ENCODE peak calls at places on chromosome 4, in five cellular contexts. V is GM12878, F is HepG2, W is NT2/D1, I is H1. S is an unnamed sample.

GRCh38 chr4:60122820-60123219 is 1077.3 kb upstream of the ADGRL3 start:
- DNase-seq in W (no peak), V (no peak), I (no peak), F (no peak), S (no peak)

GRCh38 chr4:75629239-75629638 is 1.1 kb downstream of the CDKL2 start:
- DNase-seq in W (no peak), V (no peak), F (no peak), I (no peak), S (no peak)

GRCh38 chr4:14552119-14552518 is 450.2 kb upstream of the CPEB2 start:
- DNase-seq in I (no peak), W (no peak), V (no peak), F (no peak), S (no peak)

GRCh38 chr4:187178084-187178483 is 454.4 kb upstream of the FAT1 start:
- DNase-seq in V (no peak), I (no peak), F (no peak), W (no peak), S (no peak)

GRCh38 chr4:112973897-112974296 is 75.6 kb upstream of the ANK2 start:
- DNase-seq in V (no peak), I (no peak), W (no peak), F (no peak), S (no peak)

GRCh38 chr4:148222991-148223660 is 219.1 kb downstream of the NR3C2 start:
- DNase-seq in F (no peak), V (no peak), I (no peak), W (no peak), S (no peak)

GRCh38 chr4:184980261-184980660 is 38.0 kb upstream of the HELT start:
- DNase-seq in W (no peak), V (no peak), F (no peak), I (no peak), S (no peak)

GRCh38 chr4:88027611-88028608 is 20.5 kb downstream of the PKD2 start:
- DNase-seq in F (no peak), W (no peak), V (no peak), I (no peak), S (no peak)

GRCh38 chr4:38489924-38490639 is 173.9 kb upstream of the KLF3 start:
- DNase-seq in W (no peak), I (no peak), F (peak), V (no peak), S (no peak)

GRCh38 chr4:110501826-110502225 is 25.9 kb downstream of the ENPEP start:
- DNase-seq in V (no peak), F (no peak), W (no peak), I (no peak), S (no peak)

GRCh38 chr4:145182212-145182611 is 1.8 kb upstream of the OTUD4 start:
- DNase-seq in W (no peak), V (no peak), F (no peak), I (no peak), S (no peak)

GRCh38 chr4:76251448-76252270 is at the start of gene FAM47E:
- DNase-seq in W (peak), V (no peak), F (peak), I (peak), S (peak)

GRCh38 chr4:28082686-28083390 is 1222.2 kb downstream of the STIM2 start:
- DNase-seq in W (no peak), V (no peak), I (no peak), F (no peak), S (no peak)

GRCh38 chr4:15779336-15779735 is 1.2 kb downstream of the CD38 start:
- DNase-seq in F (peak), V (no peak), W (peak), I (no peak), S (no peak)

GRCh38 chr4:1207603-1208265 is 35.4 kb upstream of the SPON2 start:
- DNase-seq in W (no peak), I (no peak), V (no peak), F (no peak), S (no peak)

GRCh38 chr4:169810325-169811323 is 52.9 kb upstream of the HPF1 start:
- DNase-seq in V (peak), I (no peak), W (peak), F (peak), S (peak)

GRCh38 chr4:40458109-40458508 is 123.0 kb downstream of the CHRNA9 start:
- DNase-seq in I (no peak), V (no peak), W (no peak), F (peak), S (no peak)

GRCh38 chr4:40466789-40467188 is 131.7 kb downstream of the CHRNA9 start:
- DNase-seq in V (no peak), I (no peak), W (no peak), F (no peak), S (no peak)

GRCh38 chr4:40458683-40459082 is 123.5 kb downstream of the CHRNA9 start:
- DNase-seq in V (no peak), F (no peak), I (no peak), W (no peak), S (no peak)

GRCh38 chr4:40462326-40462725 is 127.2 kb downstream of the CHRNA9 start:
- DNase-seq in V (peak), W (no peak), I (no peak), F (no peak), S (no peak)
- TF ChIP-seq SUZ12 in V (no peak), W (no peak), I (no peak), F (no peak), S (no peak)

GRCh38 chr4:21470531-21470930 is 478.0 kb downstream of the KCNIP4 start:
- DNase-seq in F (no peak), W (no peak), I (no peak), V (no peak), S (no peak)
- TF ChIP-seq SUZ12 in F (no peak), W (no peak), I (no peak), V (no peak), S (no peak)

GRCh38 chr4:26174033-26174432 is 146.8 kb upstream of the RBPJ start:
- DNase-seq in F (no peak), I (no peak), V (no peak), W (no peak), S (no peak)

GRCh38 chr4:26175016-26175786 is 145.6 kb upstream of the RBPJ start:
- DNase-seq in W (no peak), I (no peak), F (no peak), V (peak), S (no peak)

GRCh38 chr4:26175905-26176304 is 144.9 kb upstream of the RBPJ start:
- DNase-seq in I (no peak), W (no peak), V (no peak), F (no peak), S (no peak)

GRCh38 chr4:26173619-26174018 is 147.2 kb upstream of the RBPJ start:
- DNase-seq in F (no peak), W (no peak), V (no peak), I (no peak), S (no peak)

DNA sequence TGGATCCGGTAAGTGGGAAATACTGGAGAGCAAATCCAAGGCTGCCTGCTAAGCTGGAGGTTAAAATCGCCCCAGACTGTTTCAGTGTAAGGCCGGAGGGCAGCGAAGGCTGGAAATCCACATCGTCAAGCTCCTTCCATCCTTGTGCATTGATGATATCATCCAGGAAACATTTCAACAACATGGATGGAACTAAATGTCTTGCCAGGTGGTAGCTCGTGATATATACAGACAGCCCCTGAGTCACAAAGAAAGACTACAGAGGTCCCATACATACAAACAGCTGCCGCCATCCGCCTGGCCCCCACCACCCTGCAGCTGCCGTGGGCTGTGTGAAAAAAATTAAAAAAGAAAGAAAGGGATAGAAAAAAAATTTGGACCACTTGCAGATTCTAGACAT is 148.9 kb upstream of the RBPJ start:
- DNase-seq in F (no peak), I (no peak), V (no peak), W (no peak), S (no peak)
- TF ChIP-seq SUZ12 in F (no peak), I (no peak), V (no peak), W (no peak), S (no peak)

GRCh38 chr4:68369474-68369805 is 19.6 kb upstream of the YTHDC1 start:
- DNase-seq in V (no peak), F (no peak), W (no peak), I (no peak), S (no peak)

GRCh38 chr4:68368566-68369473 is 18.9 kb upstream of the YTHDC1 start:
- DNase-seq in W (no peak), V (no peak), I (no peak), F (no peak), S (no peak)

GRCh38 chr4:68375667-68376559 is 26.0 kb upstream of the YTHDC1 start:
- DNase-seq in W (no peak), F (peak), I (no peak), V (no peak), S (peak)

GRCh38 chr4:68372588-68372987 is 22.7 kb upstream of the YTHDC1 start:
- DNase-seq in F (no peak), V (no peak), I (no peak), W (no peak), S (no peak)

DNA sequence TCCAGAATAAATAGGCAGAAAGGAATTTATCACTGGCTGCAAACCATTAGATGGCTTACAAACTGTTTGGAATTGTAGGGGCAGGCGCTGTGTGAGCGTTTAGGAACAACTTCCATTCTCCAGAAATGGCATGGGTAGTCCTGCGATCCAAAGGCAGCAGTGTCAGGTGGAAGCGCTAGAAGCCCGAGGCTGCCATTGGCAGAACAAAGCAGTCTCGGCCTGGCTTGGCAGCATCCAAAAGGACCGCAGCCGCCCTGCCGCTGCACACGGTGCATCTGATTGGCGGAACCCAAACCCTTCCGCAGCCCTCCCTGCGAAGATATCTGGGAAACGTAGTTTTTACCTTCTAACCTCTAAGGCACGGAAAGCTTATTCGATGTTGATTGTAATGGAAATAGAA is 23.6 kb upstream of the YTHDC1 start:
- DNase-seq in V (no peak), F (no peak), I (peak), W (peak), S (no peak)
- TF ChIP-seq SUZ12 in V (no peak), F (no peak), I (no peak), W (no peak), S (no peak)

GRCh38 chr4:40197879-40198689 is 1.3 kb downstream of the RHOH start:
- DNase-seq in F (no peak), I (no peak), W (no peak), V (no peak), S (no peak)

GRCh38 chr4:40201898-40202297 is 5.1 kb downstream of the RHOH start:
- DNase-seq in V (no peak), I (no peak), F (no peak), W (no peak), S (no peak)

GRCh38 chr4:40199179-40199670 is 2.4 kb downstream of the RHOH start:
- DNase-seq in F (no peak), W (no peak), V (no peak), I (no peak), S (no peak)

GRCh38 chr4:40200881-40201797 is 4.3 kb downstream of the RHOH start:
- DNase-seq in W (no peak), V (no peak), I (no peak), F (no peak), S (no peak)

GRCh38 chr4:40199999-40200880 is 3.4 kb downstream of the RHOH start:
- DNase-seq in W (no peak), V (peak), F (no peak), I (no peak), S (no peak)
- TF ChIP-seq SUZ12 in W (no peak), V (no peak), F (no peak), I (no peak), S (no peak)

DNA sequence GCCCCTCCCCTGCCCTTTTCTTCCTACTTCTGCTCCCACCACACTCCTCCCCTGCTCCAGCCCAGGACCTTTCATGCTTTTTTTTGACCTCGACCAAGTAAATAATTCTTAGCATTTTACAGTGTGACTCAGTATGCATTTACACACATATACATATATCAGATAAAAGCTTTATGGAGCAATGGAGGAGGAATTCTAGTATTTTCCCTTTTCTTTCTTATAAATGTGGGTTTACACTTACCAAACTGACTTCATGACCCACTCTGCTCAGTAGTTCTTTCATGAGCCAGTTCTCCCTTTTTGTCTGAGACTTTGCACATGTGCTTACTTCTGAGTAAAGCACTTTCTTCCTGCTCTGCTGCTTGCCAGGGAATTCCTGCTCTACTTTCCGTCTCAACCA is 111.8 kb upstream of the H2AZ1 start:
- DNase-seq in V (no peak), W (no peak), I (no peak), F (no peak), S (no peak)
- TF ChIP-seq SUZ12 in V (no peak), W (no peak), I (no peak), F (no peak), S (no peak)

GRCh38 chr4:118280501-118281218 is 72.1 kb downstream of the PRSS12 start:
- DNase-seq in W (peak), F (peak), I (no peak), V (peak), S (peak)
- TF ChIP-seq SUZ12 in W (no peak), F (no peak), I (no peak), V (no peak), S (no peak)

DNA sequence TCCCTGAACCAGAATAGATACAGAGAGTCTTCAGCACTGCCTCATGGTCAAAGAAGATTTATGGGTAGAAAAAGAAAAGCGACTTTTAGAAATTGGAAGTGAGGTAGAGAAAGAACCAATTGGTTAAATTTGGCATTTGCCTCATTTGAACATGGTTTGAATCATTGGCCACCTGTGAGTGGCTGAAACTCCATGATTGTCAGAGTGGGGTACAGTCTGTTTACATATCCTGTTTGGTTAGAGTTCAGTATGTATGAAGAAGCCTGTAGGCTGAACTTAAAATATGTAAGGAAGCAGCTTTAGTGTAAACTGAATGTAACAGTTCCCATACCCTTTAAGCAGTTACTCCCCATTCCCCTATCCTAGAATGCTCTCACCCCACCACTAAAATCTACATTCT is 76.0 kb upstream of the CTSO start:
- DNase-seq in I (no peak), F (no peak), V (no peak), W (no peak), S (no peak)
- TF ChIP-seq SUZ12 in I (no peak), F (no peak), V (no peak), W (no peak), S (no peak)

GRCh38 chr4:7301846-7302630 is 109.7 kb downstream of the SORCS2 start:
- DNase-seq in V (no peak), F (no peak), I (no peak), W (no peak), S (no peak)
- TF ChIP-seq SUZ12 in V (no peak), F (no peak), I (no peak), W (no peak), S (no peak)

S was measured in HEK293T.